ENCODE peak calls at places on chromosomes 11 and 22, in eight cellular contexts. One of them, this sample, is unnamed.

GRCh38 chr11:10544491-10545470 is 3.8 kb upstream of the RNF141 start:
- DNase-seq in mucosa of descending colon: no peak
- DNase-seq in WERI-Rb-1: no peak
- DNase-seq in lung: no peak
- DNase-seq in psoas muscle: no peak
- DNase-seq in hepatocyte: no peak
- DNase-seq in Peyer's patch: peak; percentile 81
- DNase-seq in heart right ventricle: no peak
- DNase-seq in this sample: no peak

GRCh38 chr22:49308300-49308699 is 519.4 kb downstream of the BRD1 start:
- DNase-seq in WERI-Rb-1: no peak
- DNase-seq in lung: no peak
- DNase-seq in heart right ventricle: no peak
- DNase-seq in Peyer's patch: no peak
- DNase-seq in mucosa of descending colon: no peak
- DNase-seq in hepatocyte: no peak
- DNase-seq in psoas muscle: no peak
- DNase-seq in this sample: no peak

GRCh38 chr22:21626073-21626734 is 3.6 kb downstream of the YDJC start:
- DNase-seq in lung: no peak
- DNase-seq in Peyer's patch: no peak
- DNase-seq in heart right ventricle: no peak
- DNase-seq in WERI-Rb-1: no peak
- DNase-seq in hepatocyte: no peak
- DNase-seq in mucosa of descending colon: no peak
- DNase-seq in psoas muscle: no peak
- DNase-seq in this sample: no peak

GRCh38 chr22:21881841-21882753 is 14.7 kb upstream of the MAPK1 start:
- DNase-seq in lung: no peak
- DNase-seq in mucosa of descending colon: no peak
- DNase-seq in psoas muscle: no peak
- DNase-seq in hepatocyte: no peak
- DNase-seq in heart right ventricle: no peak
- DNase-seq in Peyer's patch: no peak
- DNase-seq in WERI-Rb-1: no peak
- DNase-seq in this sample: no peak

GRCh38 chr22:36286096-36286957 is 33.4 kb downstream of the APOL1 start:
- DNase-seq in Peyer's patch: no peak
- DNase-seq in lung: peak; percentile 63
- DNase-seq in psoas muscle: peak; percentile 83
- DNase-seq in WERI-Rb-1: peak; percentile 73
- DNase-seq in hepatocyte: peak; percentile 86
- DNase-seq in mucosa of descending colon: peak; percentile 81
- DNase-seq in heart right ventricle: peak; percentile 72
- DNase-seq in this sample: peak; percentile 44

GRCh38 chr11:124716596-124716995 is 23.1 kb upstream of the NRGN start:
- DNase-seq in lung: no peak
- DNase-seq in mucosa of descending colon: no peak
- DNase-seq in hepatocyte: no peak
- DNase-seq in Peyer's patch: no peak
- DNase-seq in psoas muscle: no peak
- DNase-seq in WERI-Rb-1: no peak
- DNase-seq in heart right ventricle: no peak
- DNase-seq in this sample: peak; percentile 55

GRCh38 chr11:125833016-125833415 is at the start of gene PATE4:
- DNase-seq in psoas muscle: no peak
- DNase-seq in mucosa of descending colon: no peak
- DNase-seq in Peyer's patch: no peak
- DNase-seq in heart right ventricle: no peak
- DNase-seq in WERI-Rb-1: no peak
- DNase-seq in hepatocyte: no peak
- DNase-seq in lung: no peak
- DNase-seq in this sample: no peak

GRCh38 chr11:131895865-131896264 is 525.5 kb downstream of the NTM start:
- DNase-seq in lung: no peak
- DNase-seq in mucosa of descending colon: no peak
- DNase-seq in WERI-Rb-1: no peak
- DNase-seq in hepatocyte: no peak
- DNase-seq in Peyer's patch: no peak
- DNase-seq in psoas muscle: no peak
- DNase-seq in heart right ventricle: no peak
- DNase-seq in this sample: no peak

GRCh38 chr11:134412508-134413333 is 679 bp upstream of the B3GAT1 start:
- DNase-seq in hepatocyte: peak; percentile 45
- DNase-seq in heart right ventricle: no peak
- DNase-seq in psoas muscle: no peak
- DNase-seq in mucosa of descending colon: no peak
- DNase-seq in lung: no peak
- DNase-seq in WERI-Rb-1: no peak
- DNase-seq in Peyer's patch: no peak
- DNase-seq in this sample: no peak

GRCh38 chr22:43945632-43946390 is 9.4 kb upstream of the SAMM50 start:
- DNase-seq in psoas muscle: peak; percentile 60
- DNase-seq in hepatocyte: peak; percentile 79
- DNase-seq in mucosa of descending colon: peak; percentile 72
- DNase-seq in heart right ventricle: peak; percentile 37
- DNase-seq in Peyer's patch: peak; percentile 55
- DNase-seq in lung: peak; percentile 58
- DNase-seq in WERI-Rb-1: peak; percentile 80
- DNase-seq in this sample: peak; percentile 44

GRCh38 chr11:128757886-128758612 is 64.2 kb downstream of the FLI1 start:
- DNase-seq in psoas muscle: no peak
- DNase-seq in heart right ventricle: no peak
- DNase-seq in hepatocyte: no peak
- DNase-seq in WERI-Rb-1: no peak
- DNase-seq in lung: no peak
- DNase-seq in mucosa of descending colon: no peak
- DNase-seq in Peyer's patch: peak; percentile 47
- DNase-seq in this sample: no peak

GRCh38 chr11:113370634-113371033 is 16.9 kb upstream of the ANKK1 start:
- DNase-seq in WERI-Rb-1: no peak
- DNase-seq in lung: no peak
- DNase-seq in psoas muscle: no peak
- DNase-seq in hepatocyte: no peak
- DNase-seq in mucosa of descending colon: no peak
- DNase-seq in heart right ventricle: no peak
- DNase-seq in Peyer's patch: no peak
- DNase-seq in this sample: no peak

GRCh38 chr11:113369411-113369810 is 18.2 kb upstream of the ANKK1 start:
- DNase-seq in heart right ventricle: no peak
- DNase-seq in psoas muscle: no peak
- DNase-seq in Peyer's patch: no peak
- DNase-seq in lung: no peak
- DNase-seq in WERI-Rb-1: no peak
- DNase-seq in mucosa of descending colon: no peak
- DNase-seq in hepatocyte: no peak
- DNase-seq in this sample: no peak

GRCh38 chr11:113373306-113373705 is 14.3 kb upstream of the ANKK1 start:
- DNase-seq in Peyer's patch: no peak
- DNase-seq in heart right ventricle: no peak
- DNase-seq in psoas muscle: no peak
- DNase-seq in WERI-Rb-1: no peak
- DNase-seq in lung: no peak
- DNase-seq in mucosa of descending colon: no peak
- DNase-seq in hepatocyte: no peak
- DNase-seq in this sample: peak; percentile 89

GRCh38 chr11:113373981-113374560 is 13.5 kb upstream of the ANKK1 start:
- DNase-seq in heart right ventricle: no peak
- DNase-seq in psoas muscle: no peak
- DNase-seq in WERI-Rb-1: peak; percentile 75
- DNase-seq in mucosa of descending colon: no peak
- DNase-seq in lung: no peak
- DNase-seq in Peyer's patch: no peak
- DNase-seq in hepatocyte: no peak
- DNase-seq in this sample: no peak

DNA sequence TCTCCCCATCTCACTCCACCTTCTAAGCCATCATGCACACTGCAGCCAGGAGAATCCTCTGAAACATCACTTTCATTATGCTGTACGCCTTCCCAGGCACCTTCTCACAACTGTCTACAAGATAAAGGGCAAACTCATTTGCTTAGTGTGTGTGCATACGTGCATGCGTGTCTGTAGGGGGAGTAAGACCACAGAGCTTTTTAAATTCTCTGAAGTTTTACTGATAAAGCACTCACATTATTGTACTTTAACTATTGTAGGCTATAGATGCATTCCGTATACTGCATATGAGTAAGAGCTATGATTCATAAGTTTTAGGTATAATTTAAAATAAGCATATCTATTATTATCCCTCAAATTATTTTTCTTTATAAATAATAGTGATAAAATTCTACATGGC is 15.3 kb upstream of the ANKK1 start:
- DNase-seq in mucosa of descending colon: no peak
- DNase-seq in heart right ventricle: no peak
- DNase-seq in hepatocyte: no peak
- DNase-seq in psoas muscle: no peak
- DNase-seq in Peyer's patch: no peak
- DNase-seq in lung: no peak
- DNase-seq in WERI-Rb-1: no peak
- DNase-seq in this sample: peak; percentile 38
- TF ChIP-seq CTCF in mucosa of descending colon: no peak
- TF ChIP-seq CTCF in heart right ventricle: no peak
- TF ChIP-seq CTCF in hepatocyte: peak; percentile 28
- TF ChIP-seq CTCF in psoas muscle: no peak
- TF ChIP-seq CTCF in Peyer's patch: no peak
- TF ChIP-seq CTCF in lung: no peak
- TF ChIP-seq CTCF in WERI-Rb-1: peak; percentile 31
- TF ChIP-seq CTCF in this sample: no peak

GRCh38 chr11:34053161-34053686 is 1.7 kb downstream of the CAPRIN1 start:
- DNase-seq in Peyer's patch: peak; percentile 85
- DNase-seq in lung: peak; percentile 70
- DNase-seq in heart right ventricle: peak; percentile 74
- DNase-seq in psoas muscle: peak; percentile 69
- DNase-seq in hepatocyte: peak; percentile 85
- DNase-seq in mucosa of descending colon: peak; percentile 81
- DNase-seq in WERI-Rb-1: peak; percentile 79
- DNase-seq in this sample: peak; percentile 58

GRCh38 chr11:34052036-34052607 is 591 bp downstream of the CAPRIN1 start:
- DNase-seq in heart right ventricle: peak; percentile 93
- DNase-seq in WERI-Rb-1: peak; percentile 91
- DNase-seq in lung: peak; percentile 89
- DNase-seq in Peyer's patch: peak; percentile 91
- DNase-seq in mucosa of descending colon: peak; percentile 95
- DNase-seq in psoas muscle: peak; percentile 94
- DNase-seq in hepatocyte: peak; percentile 97
- DNase-seq in this sample: peak; percentile 57

GRCh38 chr11:34055218-34056000 is 3.9 kb downstream of the CAPRIN1 start:
- DNase-seq in heart right ventricle: no peak
- DNase-seq in lung: no peak
- DNase-seq in hepatocyte: no peak
- DNase-seq in WERI-Rb-1: no peak
- DNase-seq in mucosa of descending colon: no peak
- DNase-seq in Peyer's patch: no peak
- DNase-seq in psoas muscle: no peak
- DNase-seq in this sample: no peak

GRCh38 chr11:34052608-34053160 is 1.2 kb downstream of the CAPRIN1 start:
- DNase-seq in WERI-Rb-1: peak; percentile 29
- DNase-seq in heart right ventricle: no peak
- DNase-seq in Peyer's patch: peak; percentile 42
- DNase-seq in mucosa of descending colon: peak; percentile 64
- DNase-seq in hepatocyte: peak; percentile 48
- DNase-seq in lung: peak; percentile 36
- DNase-seq in psoas muscle: peak; percentile 29
- DNase-seq in this sample: no peak

GRCh38 chr11:34056672-34057071 is 5.1 kb downstream of the CAPRIN1 start:
- DNase-seq in mucosa of descending colon: no peak
- DNase-seq in Peyer's patch: no peak
- DNase-seq in lung: no peak
- DNase-seq in WERI-Rb-1: no peak
- DNase-seq in hepatocyte: no peak
- DNase-seq in heart right ventricle: no peak
- DNase-seq in psoas muscle: no peak
- DNase-seq in this sample: no peak
- H3K4me3 ChIP-seq in mucosa of descending colon: no peak overlapping the region
- H3K4me3 ChIP-seq in Peyer's patch: no peak overlapping the region
- H3K4me3 ChIP-seq in lung: no peak overlapping the region
- H3K4me3 ChIP-seq in WERI-Rb-1: no peak overlapping the region
- H3K4me3 ChIP-seq in hepatocyte: no peak overlapping the region
- H3K4me3 ChIP-seq in heart right ventricle: no peak overlapping the region
- H3K4me3 ChIP-seq in psoas muscle: peak overlapping the region; percentile 16
- H3K4me3 ChIP-seq in this sample: no peak overlapping the region

DNA sequence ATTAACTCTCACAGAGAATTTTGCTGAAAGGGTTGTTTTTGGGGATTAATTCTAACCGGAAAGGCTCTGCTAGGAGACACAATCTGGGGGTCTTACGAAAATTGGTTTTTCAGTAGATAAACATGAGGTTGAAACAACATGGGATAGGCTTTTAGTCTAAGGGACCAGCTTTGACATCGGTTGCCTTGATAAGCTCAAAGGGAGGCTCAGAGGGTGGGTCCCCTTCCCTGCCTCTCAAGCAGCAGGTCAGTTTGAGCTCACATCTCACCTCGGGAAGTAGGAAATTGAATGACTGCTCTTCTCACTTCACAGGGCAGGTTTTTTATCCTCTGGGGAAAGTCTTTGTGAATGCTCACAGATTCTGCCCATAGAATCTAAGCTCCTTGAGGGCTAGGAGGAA is 70.2 kb upstream of the KIRREL3 start:
- DNase-seq in hepatocyte: no peak
- DNase-seq in psoas muscle: no peak
- DNase-seq in Peyer's patch: no peak
- DNase-seq in mucosa of descending colon: no peak
- DNase-seq in lung: no peak
- DNase-seq in WERI-Rb-1: no peak
- DNase-seq in heart right ventricle: no peak
- DNase-seq in this sample: no peak
- H3K36me3 ChIP-seq in hepatocyte: no peaks in the 10 kb centered on the region
- H3K36me3 ChIP-seq in psoas muscle: no peaks in the 10 kb centered on the region
- H3K36me3 ChIP-seq in Peyer's patch: no peaks in the 10 kb centered on the region
- H3K36me3 ChIP-seq in mucosa of descending colon: no peaks in the 10 kb centered on the region
- H3K36me3 ChIP-seq in lung: no peaks in the 10 kb centered on the region
- H3K36me3 ChIP-seq in WERI-Rb-1: no peaks in the 10 kb centered on the region
- H3K36me3 ChIP-seq in heart right ventricle: no peaks in the 10 kb centered on the region
- H3K36me3 ChIP-seq in this sample: no peaks in the 10 kb centered on the region

GRCh38 chr11:64859542-64860414 is 15.3 kb upstream of the CDC42BPG start:
- DNase-seq in hepatocyte: no peak
- DNase-seq in mucosa of descending colon: peak; percentile 41
- DNase-seq in psoas muscle: no peak
- DNase-seq in WERI-Rb-1: no peak
- DNase-seq in heart right ventricle: no peak
- DNase-seq in Peyer's patch: peak; percentile 78
- DNase-seq in lung: no peak
- DNase-seq in this sample: no peak
- TF ChIP-seq CTCF in hepatocyte: no peak
- TF ChIP-seq CTCF in mucosa of descending colon: no peak
- TF ChIP-seq CTCF in psoas muscle: no peak
- TF ChIP-seq CTCF in WERI-Rb-1: no peak
- TF ChIP-seq CTCF in heart right ventricle: no peak
- TF ChIP-seq CTCF in Peyer's patch: no peak
- TF ChIP-seq CTCF in lung: no peak
- TF ChIP-seq CTCF in this sample: no peak

GRCh38 chr11:13376402-13376801 is 86.6 kb downstream of the BTBD10 start:
- DNase-seq in heart right ventricle: no peak
- DNase-seq in hepatocyte: no peak
- DNase-seq in psoas muscle: no peak
- DNase-seq in lung: no peak
- DNase-seq in Peyer's patch: no peak
- DNase-seq in mucosa of descending colon: no peak
- DNase-seq in WERI-Rb-1: no peak
- DNase-seq in this sample: no peak
- H3K4me3 ChIP-seq in heart right ventricle: no peak overlapping the region
- H3K4me3 ChIP-seq in hepatocyte: no peak overlapping the region
- H3K4me3 ChIP-seq in psoas muscle: no peak overlapping the region
- H3K4me3 ChIP-seq in lung: no peak overlapping the region
- H3K4me3 ChIP-seq in Peyer's patch: no peak overlapping the region
- H3K4me3 ChIP-seq in mucosa of descending colon: no peak overlapping the region
- H3K4me3 ChIP-seq in WERI-Rb-1: no peak overlapping the region
- H3K4me3 ChIP-seq in this sample: no peak overlapping the region

GRCh38 chr11:65505434-65506315 is 6.8 kb downstream of the MALAT1 start:
- DNase-seq in mucosa of descending colon: peak; percentile 42
- DNase-seq in lung: no peak
- DNase-seq in WERI-Rb-1: peak; percentile 26
- DNase-seq in Peyer's patch: no peak
- DNase-seq in heart right ventricle: no peak
- DNase-seq in hepatocyte: no peak
- DNase-seq in psoas muscle: no peak
- DNase-seq in this sample: peak; percentile 40
- H3K36me3 ChIP-seq in mucosa of descending colon: no peaks in the 10 kb centered on the region
- H3K36me3 ChIP-seq in lung: peaks cover 34% of the 10 kb centered on the region
- H3K36me3 ChIP-seq in WERI-Rb-1: peaks cover 64% of the 10 kb centered on the region
- H3K36me3 ChIP-seq in Peyer's patch: no peaks in the 10 kb centered on the region
- H3K36me3 ChIP-seq in heart right ventricle: peaks cover 36% of the 10 kb centered on the region
- H3K36me3 ChIP-seq in hepatocyte: peaks cover 24% of the 10 kb centered on the region
- H3K36me3 ChIP-seq in psoas muscle: peaks cover 60% of the 10 kb centered on the region
- H3K36me3 ChIP-seq in this sample: peaks cover 8% of the 10 kb centered on the region

This sample was measured in bronchial epithelial cell.